ENCODE peak calls at places on chromosomes 11 and 22, in seven cellular contexts. C is MM.1S, A is cardiac fibroblast, F is AG10803, O is choroid plexus epithelial cell, W is mucosa of descending colon, N is right atrium auricular region. K is an unnamed sample.

GRCh38 chr11:118705796-118706545 is 26.5 kb upstream of the TREH start:
- DNase-seq in C (no peak), A (peak), F (no peak), O (no peak), W (no peak), N (no peak), K (no peak)

GRCh38 chr11:43119275-43119970 is 192.4 kb upstream of the API5 start:
- DNase-seq in C (no peak), A (no peak), F (no peak), O (no peak), W (no peak), N (no peak), K (no peak)

GRCh38 chr22:28442951-28443876 is 236.4 kb downstream of the TTC28 start:
- DNase-seq in C (no peak), A (peak), F (peak), O (peak), W (peak), N (peak), K (peak)

GRCh38 chr11:19698493-19699292 is 13.9 kb upstream of the NAV2 start:
- DNase-seq in C (no peak), A (peak), F (peak), O (peak), W (no peak), N (peak), K (no peak)

GRCh38 chr11:129861702-129862107 is 33.7 kb downstream of the NFRKB start:
- DNase-seq in C (no peak), A (peak), F (peak), O (peak), W (peak), N (peak), K (peak)

GRCh38 chr11:116842909-116843308 is 5.5 kb upstream of the APOA1 start:
- DNase-seq in C (no peak), A (no peak), F (no peak), O (no peak), W (no peak), N (no peak), K (no peak)

GRCh38 chr11:81874627-81875026 is 859.0 kb downstream of the FAM181B start:
- DNase-seq in C (peak), A (no peak), F (no peak), O (peak), W (no peak), N (no peak), K (no peak)

GRCh38 chr11:117484159-117484558 is 156.5 kb downstream of the CEP164 start:
- DNase-seq in C (no peak), A (no peak), F (no peak), O (no peak), W (no peak), N (no peak), K (no peak)

GRCh38 chr11:117058761-117059233 is 39.4 kb downstream of the SIK3 start:
- DNase-seq in C (no peak), A (peak), F (peak), O (no peak), W (no peak), N (no peak), K (peak)

GRCh38 chr11:60078742-60079141 is 9.7 kb upstream of the MS4A2 start:
- DNase-seq in C (no peak), A (no peak), F (no peak), O (no peak), W (no peak), N (no peak), K (no peak)

GRCh38 chr22:27772370-27773235 is 29.0 kb downstream of the MN1 start:
- DNase-seq in C (no peak), A (no peak), F (no peak), O (no peak), W (no peak), N (no peak), K (no peak)

GRCh38 chr11:64078294-64078693 is 42.6 kb downstream of the FLRT1 start:
- DNase-seq in C (no peak), A (no peak), F (no peak), O (no peak), W (no peak), N (no peak), K (no peak)

GRCh38 chr11:72816404-72816990 is 2.3 kb downstream of the ATG16L2 start:
- DNase-seq in C (no peak), A (no peak), F (no peak), O (no peak), W (no peak), N (no peak), K (no peak)

GRCh38 chr22:44305888-44306287 is 6.9 kb downstream of the SHISAL1 start:
- DNase-seq in C (no peak), A (no peak), F (peak), O (no peak), W (no peak), N (no peak), K (no peak)

DNA sequence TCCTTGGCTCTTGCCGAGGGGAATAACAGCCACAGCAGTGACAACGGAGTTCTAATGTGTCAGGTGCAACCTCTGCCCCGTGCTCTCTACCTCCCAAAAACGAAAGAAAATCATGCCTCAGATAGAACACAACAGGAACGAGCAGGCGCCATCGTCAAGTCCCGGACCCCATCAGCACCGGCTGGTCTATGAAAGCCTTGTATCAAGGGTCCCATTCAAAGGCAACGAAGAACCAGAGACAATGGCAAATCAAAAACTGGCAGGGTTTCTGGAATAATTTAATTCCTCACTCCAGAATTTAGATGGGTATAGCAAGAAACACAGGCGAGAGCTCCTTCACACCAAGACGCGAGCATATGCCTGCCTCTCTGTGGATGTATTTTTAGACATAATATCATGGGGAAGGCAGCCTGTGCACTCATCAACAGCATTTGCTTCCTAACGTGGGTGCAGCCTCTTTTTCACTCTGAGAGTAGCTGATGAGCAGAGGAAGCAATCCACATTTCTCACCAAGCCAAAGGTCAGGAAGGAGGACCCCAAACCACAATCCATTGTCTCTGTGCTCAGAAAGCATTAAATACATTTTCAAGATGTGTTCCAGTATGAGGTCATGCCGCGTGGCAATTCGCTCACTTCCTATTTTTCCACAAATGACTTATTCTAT is 193.4 kb upstream of the BLID start:
- DNase-seq in C (no peak), A (no peak), F (no peak), O (peak), W (no peak), N (no peak), K (peak)
- H3K4me3 ChIP-seq in C (no peak), A (no peak), F (no peak), O (no peak), W (no peak), N (peak), K (peak)

GRCh38 chr11:27161071-27161470 is 120.5 kb downstream of the BBOX1 start:
- DNase-seq in C (no peak), A (no peak), F (no peak), O (no peak), W (no peak), N (no peak), K (no peak)
- TF ChIP-seq CTCF in C (no peak), A (no peak), F (no peak), O (no peak), W (no peak), N (no peak), K (no peak)

DNA sequence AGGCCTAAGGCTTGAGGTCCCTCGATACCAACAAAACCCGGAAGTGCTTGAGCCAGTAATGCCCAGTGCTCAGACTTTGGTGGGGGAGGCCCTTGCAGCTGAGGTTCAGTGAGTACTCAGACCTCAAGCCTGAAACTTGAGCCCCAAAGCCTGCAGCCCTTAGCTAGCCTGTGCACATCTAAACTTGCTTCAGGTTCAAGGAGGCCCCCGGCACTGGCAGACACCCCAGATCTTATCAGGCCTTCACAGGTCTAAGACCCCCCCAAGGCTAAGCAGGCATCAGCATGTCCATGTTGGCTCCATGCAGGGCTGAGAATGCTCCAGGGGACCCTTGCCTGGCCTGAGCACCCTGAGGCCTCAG is 993 bp upstream of the CASTOR1 start:
- DNase-seq in C (no peak), A (no peak), F (no peak), O (peak), W (no peak), N (no peak), K (no peak)
- H3K4me3 ChIP-seq in C (peak), A (no peak), F (peak), O (no peak), W (no peak), N (no peak), K (no peak)

GRCh38 chr11:121122328-121122727 is 21.3 kb downstream of the TECTA start:
- DNase-seq in C (no peak), A (no peak), F (no peak), O (no peak), W (no peak), N (no peak), K (no peak)

GRCh38 chr11:121117753-121118152 is 16.7 kb downstream of the TECTA start:
- DNase-seq in C (no peak), A (no peak), F (no peak), O (no peak), W (no peak), N (no peak), K (no peak)

GRCh38 chr11:121113611-121114010 is 12.6 kb downstream of the TECTA start:
- DNase-seq in C (no peak), A (no peak), F (no peak), O (no peak), W (no peak), N (no peak), K (no peak)

GRCh38 chr11:121123670-121124069 is 22.6 kb downstream of the TECTA start:
- DNase-seq in C (no peak), A (no peak), F (no peak), O (no peak), W (no peak), N (no peak), K (no peak)

DNA sequence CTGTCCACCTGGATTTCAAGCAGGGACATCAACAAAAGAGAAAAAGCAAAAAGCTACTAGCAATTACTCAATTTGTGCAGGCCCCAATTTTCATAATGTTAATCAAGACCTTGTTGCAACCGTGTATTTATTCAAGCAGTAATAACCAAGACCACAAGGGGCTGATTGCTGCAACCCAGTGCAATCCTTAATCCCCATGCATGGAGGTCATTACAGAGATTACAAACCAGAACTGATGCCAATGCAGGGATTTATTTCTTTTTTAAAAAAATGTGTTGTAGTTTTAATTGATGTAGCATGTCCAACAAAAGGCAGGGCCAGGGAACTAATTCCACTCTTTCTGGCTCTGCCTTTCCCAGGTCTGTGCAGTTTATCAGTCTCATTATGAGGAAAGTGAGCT is 18.4 kb downstream of the TECTA start:
- DNase-seq in C (no peak), A (no peak), F (peak), O (peak), W (no peak), N (no peak), K (no peak)
- TF ChIP-seq CTCF in C (no peak), A (no peak), F (no peak), O (peak), W (no peak), N (no peak), K (no peak)

GRCh38 chr11:3164138-3164539 is 971 bp downstream of the OSBPL5 start:
- DNase-seq in C (no peak), A (no peak), F (no peak), O (no peak), W (no peak), N (no peak), K (no peak)

GRCh38 chr11:3163241-3163981 is 1.7 kb downstream of the OSBPL5 start:
- DNase-seq in C (no peak), A (no peak), F (no peak), O (no peak), W (no peak), N (no peak), K (no peak)

GRCh38 chr11:3161720-3162409 is 3.2 kb downstream of the OSBPL5 start:
- DNase-seq in C (no peak), A (no peak), F (no peak), O (no peak), W (no peak), N (no peak), K (no peak)

GRCh38 chr11:3161309-3161708 is 3.8 kb downstream of the OSBPL5 start:
- DNase-seq in C (no peak), A (no peak), F (peak), O (no peak), W (no peak), N (no peak), K (no peak)

DNA sequence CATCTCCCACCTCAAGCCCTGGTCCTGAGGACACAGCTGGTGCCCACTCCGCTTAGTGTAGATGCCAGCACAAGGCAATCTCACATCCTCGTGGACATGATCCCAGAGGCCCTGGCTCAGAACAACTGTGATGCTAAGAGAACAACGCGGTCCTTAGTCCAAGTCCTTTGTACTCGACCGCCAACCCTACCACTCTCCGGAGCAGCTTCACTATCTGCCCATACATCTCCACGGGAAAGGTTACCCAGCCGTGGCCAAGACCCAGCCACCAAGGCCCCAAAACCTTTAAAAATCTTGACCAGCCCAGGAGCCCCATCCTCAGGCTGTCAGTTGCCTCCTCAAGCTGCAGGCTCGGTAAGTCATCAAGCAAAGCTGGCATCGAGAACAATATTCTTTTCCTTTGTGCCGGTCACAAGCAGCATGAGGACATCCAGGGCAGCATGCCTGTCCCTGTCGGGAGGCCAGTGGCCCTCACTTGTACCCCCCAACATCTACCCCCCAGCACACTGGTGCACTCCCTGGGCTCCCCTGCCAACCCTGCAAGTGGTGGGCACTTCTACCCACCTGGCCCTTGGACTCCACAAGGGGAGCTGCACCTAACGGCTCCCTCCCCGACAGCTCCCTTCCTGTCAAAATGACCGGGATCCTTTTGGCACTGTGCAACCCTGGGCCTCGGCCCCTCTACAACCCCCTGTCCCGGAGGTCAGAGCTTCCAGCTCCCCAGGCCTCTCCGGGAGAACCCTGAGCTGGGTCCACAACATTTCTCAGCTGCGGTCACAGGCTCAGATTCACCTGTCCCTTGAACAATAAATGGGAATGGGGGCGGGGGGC is 2.5 kb downstream of the OSBPL5 start:
- DNase-seq in C (no peak), A (no peak), F (no peak), O (no peak), W (no peak), N (no peak), K (no peak)
- H3K4me3 ChIP-seq in C (no peak), A (no peak), F (peak), O (no peak), W (no peak), N (no peak), K (peak)

K was measured in astrocyte of the cerebellum.